ENCODE peak calls at places on chromosomes 4 and X, in seven cellular contexts. One of them, this sample, is unnamed.

GRCh38 chrX:105126201-105126600 is 94.3 kb downstream of the TEX13A start:
- DNase-seq in astrocyte of the spinal cord: no peak
- DNase-seq in HuH-7: no peak
- DNase-seq in stimulated activated CD4-positive, alpha-beta T cell treated with anti-CD3 and anti-CD28 coated beads, Interleukin-2, amount 100 ng/mL, for 24 hours: no peak
- DNase-seq in stimulated activated CD8-positive, alpha-beta memory T cell treated with anti-CD3 and anti-CD28 coated beads, Interleukin-7, amount 100 ng/mL, for 24 hours: no peak
- DNase-seq in AG08396: no peak
- DNase-seq in T-helper 2 cell: no peak
- DNase-seq in this sample: peak

GRCh38 chr4:187436251-187436650 is 559.3 kb upstream of the ZFP42 start:
- DNase-seq in AG08396: no peak
- DNase-seq in stimulated activated CD8-positive, alpha-beta memory T cell treated with anti-CD3 and anti-CD28 coated beads, Interleukin-7, amount 100 ng/mL, for 24 hours: no peak
- DNase-seq in T-helper 2 cell: no peak
- DNase-seq in HuH-7: no peak
- DNase-seq in stimulated activated CD4-positive, alpha-beta T cell treated with anti-CD3 and anti-CD28 coated beads, Interleukin-2, amount 100 ng/mL, for 24 hours: no peak
- DNase-seq in astrocyte of the spinal cord: no peak
- DNase-seq in this sample: no peak

GRCh38 chrX:116317409-116317808 is 119.0 kb upstream of the SLC6A14 start:
- DNase-seq in AG08396: no peak
- DNase-seq in T-helper 2 cell: no peak
- DNase-seq in stimulated activated CD4-positive, alpha-beta T cell treated with anti-CD3 and anti-CD28 coated beads, Interleukin-2, amount 100 ng/mL, for 24 hours: no peak
- DNase-seq in stimulated activated CD8-positive, alpha-beta memory T cell treated with anti-CD3 and anti-CD28 coated beads, Interleukin-7, amount 100 ng/mL, for 24 hours: no peak
- DNase-seq in astrocyte of the spinal cord: peak
- DNase-seq in HuH-7: no peak
- DNase-seq in this sample: peak

GRCh38 chrX:65874765-65875164 is 165.1 kb downstream of the VSIG4 start:
- DNase-seq in astrocyte of the spinal cord: no peak
- DNase-seq in stimulated activated CD4-positive, alpha-beta T cell treated with anti-CD3 and anti-CD28 coated beads, Interleukin-2, amount 100 ng/mL, for 24 hours: no peak
- DNase-seq in T-helper 2 cell: no peak
- DNase-seq in HuH-7: no peak
- DNase-seq in AG08396: no peak
- DNase-seq in stimulated activated CD8-positive, alpha-beta memory T cell treated with anti-CD3 and anti-CD28 coated beads, Interleukin-7, amount 100 ng/mL, for 24 hours: no peak
- DNase-seq in this sample: no peak

GRCh38 chrX:63186137-63186536 is 165.0 kb downstream of the SPIN4 start:
- DNase-seq in HuH-7: no peak
- DNase-seq in astrocyte of the spinal cord: no peak
- DNase-seq in T-helper 2 cell: no peak
- DNase-seq in AG08396: no peak
- DNase-seq in stimulated activated CD8-positive, alpha-beta memory T cell treated with anti-CD3 and anti-CD28 coated beads, Interleukin-7, amount 100 ng/mL, for 24 hours: no peak
- DNase-seq in stimulated activated CD4-positive, alpha-beta T cell treated with anti-CD3 and anti-CD28 coated beads, Interleukin-2, amount 100 ng/mL, for 24 hours: no peak
- DNase-seq in this sample: no peak

GRCh38 chr4:69096111-69096656 is at the start of gene UGT2B7:
- DNase-seq in HuH-7: no peak
- DNase-seq in AG08396: no peak
- DNase-seq in stimulated activated CD8-positive, alpha-beta memory T cell treated with anti-CD3 and anti-CD28 coated beads, Interleukin-7, amount 100 ng/mL, for 24 hours: no peak
- DNase-seq in astrocyte of the spinal cord: no peak
- DNase-seq in stimulated activated CD4-positive, alpha-beta T cell treated with anti-CD3 and anti-CD28 coated beads, Interleukin-2, amount 100 ng/mL, for 24 hours: no peak
- DNase-seq in T-helper 2 cell: no peak
- DNase-seq in this sample: no peak

GRCh38 chr4:66653937-66654336 is 891.4 kb downstream of the CENPC start:
- DNase-seq in stimulated activated CD4-positive, alpha-beta T cell treated with anti-CD3 and anti-CD28 coated beads, Interleukin-2, amount 100 ng/mL, for 24 hours: no peak
- DNase-seq in HuH-7: no peak
- DNase-seq in AG08396: no peak
- DNase-seq in T-helper 2 cell: no peak
- DNase-seq in stimulated activated CD8-positive, alpha-beta memory T cell treated with anti-CD3 and anti-CD28 coated beads, Interleukin-7, amount 100 ng/mL, for 24 hours: no peak
- DNase-seq in astrocyte of the spinal cord: no peak
- DNase-seq in this sample: no peak

GRCh38 chrX:116756960-116757359 is 294.2 kb upstream of the CT83 start:
- DNase-seq in T-helper 2 cell: no peak
- DNase-seq in stimulated activated CD8-positive, alpha-beta memory T cell treated with anti-CD3 and anti-CD28 coated beads, Interleukin-7, amount 100 ng/mL, for 24 hours: no peak
- DNase-seq in HuH-7: no peak
- DNase-seq in AG08396: no peak
- DNase-seq in stimulated activated CD4-positive, alpha-beta T cell treated with anti-CD3 and anti-CD28 coated beads, Interleukin-2, amount 100 ng/mL, for 24 hours: no peak
- DNase-seq in astrocyte of the spinal cord: no peak
- DNase-seq in this sample: no peak

GRCh38 chrX:148290041-148290440 is 210.4 kb upstream of the AFF2 start:
- DNase-seq in stimulated activated CD8-positive, alpha-beta memory T cell treated with anti-CD3 and anti-CD28 coated beads, Interleukin-7, amount 100 ng/mL, for 24 hours: no peak
- DNase-seq in HuH-7: no peak
- DNase-seq in AG08396: no peak
- DNase-seq in T-helper 2 cell: no peak
- DNase-seq in stimulated activated CD4-positive, alpha-beta T cell treated with anti-CD3 and anti-CD28 coated beads, Interleukin-2, amount 100 ng/mL, for 24 hours: no peak
- DNase-seq in astrocyte of the spinal cord: no peak
- DNase-seq in this sample: no peak

GRCh38 chrX:9560219-9560618 is 95.4 kb downstream of the TBL1X start:
- DNase-seq in AG08396: no peak
- DNase-seq in stimulated activated CD8-positive, alpha-beta memory T cell treated with anti-CD3 and anti-CD28 coated beads, Interleukin-7, amount 100 ng/mL, for 24 hours: no peak
- DNase-seq in astrocyte of the spinal cord: no peak
- DNase-seq in HuH-7: no peak
- DNase-seq in stimulated activated CD4-positive, alpha-beta T cell treated with anti-CD3 and anti-CD28 coated beads, Interleukin-2, amount 100 ng/mL, for 24 hours: no peak
- DNase-seq in T-helper 2 cell: no peak
- DNase-seq in this sample: no peak

GRCh38 chr4:10031663-10032590 is 10.6 kb upstream of the SLC2A9 start:
- DNase-seq in AG08396: no peak
- DNase-seq in stimulated activated CD8-positive, alpha-beta memory T cell treated with anti-CD3 and anti-CD28 coated beads, Interleukin-7, amount 100 ng/mL, for 24 hours: no peak
- DNase-seq in HuH-7: no peak
- DNase-seq in stimulated activated CD4-positive, alpha-beta T cell treated with anti-CD3 and anti-CD28 coated beads, Interleukin-2, amount 100 ng/mL, for 24 hours: no peak
- DNase-seq in T-helper 2 cell: no peak
- DNase-seq in astrocyte of the spinal cord: no peak
- DNase-seq in this sample: no peak

GRCh38 chr4:133621628-133622027 is 472.5 kb downstream of the PCDH10 start:
- DNase-seq in stimulated activated CD4-positive, alpha-beta T cell treated with anti-CD3 and anti-CD28 coated beads, Interleukin-2, amount 100 ng/mL, for 24 hours: no peak
- DNase-seq in astrocyte of the spinal cord: no peak
- DNase-seq in AG08396: no peak
- DNase-seq in stimulated activated CD8-positive, alpha-beta memory T cell treated with anti-CD3 and anti-CD28 coated beads, Interleukin-7, amount 100 ng/mL, for 24 hours: no peak
- DNase-seq in T-helper 2 cell: no peak
- DNase-seq in HuH-7: no peak
- DNase-seq in this sample: no peak

GRCh38 chr4:139266583-139267257 is 13.3 kb downstream of the MGARP start:
- DNase-seq in HuH-7: peak
- DNase-seq in T-helper 2 cell: peak
- DNase-seq in AG08396: peak
- DNase-seq in astrocyte of the spinal cord: peak
- DNase-seq in stimulated activated CD8-positive, alpha-beta memory T cell treated with anti-CD3 and anti-CD28 coated beads, Interleukin-7, amount 100 ng/mL, for 24 hours: peak
- DNase-seq in stimulated activated CD4-positive, alpha-beta T cell treated with anti-CD3 and anti-CD28 coated beads, Interleukin-2, amount 100 ng/mL, for 24 hours: peak
- DNase-seq in this sample: peak

GRCh38 chrX:85051627-85052026 is 48.0 kb downstream of the APOOL start:
- DNase-seq in astrocyte of the spinal cord: no peak
- DNase-seq in AG08396: no peak
- DNase-seq in stimulated activated CD8-positive, alpha-beta memory T cell treated with anti-CD3 and anti-CD28 coated beads, Interleukin-7, amount 100 ng/mL, for 24 hours: no peak
- DNase-seq in T-helper 2 cell: no peak
- DNase-seq in HuH-7: no peak
- DNase-seq in stimulated activated CD4-positive, alpha-beta T cell treated with anti-CD3 and anti-CD28 coated beads, Interleukin-2, amount 100 ng/mL, for 24 hours: no peak
- DNase-seq in this sample: no peak

GRCh38 chr4:108060164-108060563 is 70.5 kb downstream of the HADH start:
- DNase-seq in AG08396: peak
- DNase-seq in HuH-7: peak
- DNase-seq in stimulated activated CD4-positive, alpha-beta T cell treated with anti-CD3 and anti-CD28 coated beads, Interleukin-2, amount 100 ng/mL, for 24 hours: no peak
- DNase-seq in stimulated activated CD8-positive, alpha-beta memory T cell treated with anti-CD3 and anti-CD28 coated beads, Interleukin-7, amount 100 ng/mL, for 24 hours: no peak
- DNase-seq in astrocyte of the spinal cord: peak
- DNase-seq in T-helper 2 cell: no peak
- DNase-seq in this sample: peak

GRCh38 chr4:54784188-54784671 is 126.5 kb downstream of the KIT start:
- DNase-seq in stimulated activated CD8-positive, alpha-beta memory T cell treated with anti-CD3 and anti-CD28 coated beads, Interleukin-7, amount 100 ng/mL, for 24 hours: no peak
- DNase-seq in AG08396: peak
- DNase-seq in stimulated activated CD4-positive, alpha-beta T cell treated with anti-CD3 and anti-CD28 coated beads, Interleukin-2, amount 100 ng/mL, for 24 hours: no peak
- DNase-seq in astrocyte of the spinal cord: peak
- DNase-seq in HuH-7: no peak
- DNase-seq in T-helper 2 cell: no peak
- DNase-seq in this sample: peak

GRCh38 chrX:24023972-24024664 is 2.9 kb downstream of the KLHL15 start:
- DNase-seq in stimulated activated CD4-positive, alpha-beta T cell treated with anti-CD3 and anti-CD28 coated beads, Interleukin-2, amount 100 ng/mL, for 24 hours: no peak
- DNase-seq in AG08396: no peak
- DNase-seq in HuH-7: no peak
- DNase-seq in stimulated activated CD8-positive, alpha-beta memory T cell treated with anti-CD3 and anti-CD28 coated beads, Interleukin-7, amount 100 ng/mL, for 24 hours: no peak
- DNase-seq in astrocyte of the spinal cord: peak
- DNase-seq in T-helper 2 cell: no peak
- DNase-seq in this sample: peak

GRCh38 chr4:110533940-110534339 is 58.0 kb downstream of the ENPEP start:
- DNase-seq in stimulated activated CD8-positive, alpha-beta memory T cell treated with anti-CD3 and anti-CD28 coated beads, Interleukin-7, amount 100 ng/mL, for 24 hours: no peak
- DNase-seq in HuH-7: peak
- DNase-seq in stimulated activated CD4-positive, alpha-beta T cell treated with anti-CD3 and anti-CD28 coated beads, Interleukin-2, amount 100 ng/mL, for 24 hours: no peak
- DNase-seq in T-helper 2 cell: no peak
- DNase-seq in astrocyte of the spinal cord: peak
- DNase-seq in AG08396: peak
- DNase-seq in this sample: peak

GRCh38 chr4:127055349-127055748 is 577.4 kb upstream of the INTU start:
- DNase-seq in HuH-7: no peak
- DNase-seq in astrocyte of the spinal cord: peak
- DNase-seq in AG08396: peak
- DNase-seq in stimulated activated CD4-positive, alpha-beta T cell treated with anti-CD3 and anti-CD28 coated beads, Interleukin-2, amount 100 ng/mL, for 24 hours: no peak
- DNase-seq in T-helper 2 cell: no peak
- DNase-seq in stimulated activated CD8-positive, alpha-beta memory T cell treated with anti-CD3 and anti-CD28 coated beads, Interleukin-7, amount 100 ng/mL, for 24 hours: no peak
- DNase-seq in this sample: no peak

GRCh38 chrX:45172890-45173289 is 27.8 kb downstream of the DIPK2B start:
- DNase-seq in stimulated activated CD4-positive, alpha-beta T cell treated with anti-CD3 and anti-CD28 coated beads, Interleukin-2, amount 100 ng/mL, for 24 hours: no peak
- DNase-seq in stimulated activated CD8-positive, alpha-beta memory T cell treated with anti-CD3 and anti-CD28 coated beads, Interleukin-7, amount 100 ng/mL, for 24 hours: no peak
- DNase-seq in T-helper 2 cell: no peak
- DNase-seq in AG08396: no peak
- DNase-seq in astrocyte of the spinal cord: peak
- DNase-seq in HuH-7: peak
- DNase-seq in this sample: peak

GRCh38 chr4:118676128-118676527 is 9.1 kb upstream of the METTL14 start:
- DNase-seq in T-helper 2 cell: no peak
- DNase-seq in stimulated activated CD8-positive, alpha-beta memory T cell treated with anti-CD3 and anti-CD28 coated beads, Interleukin-7, amount 100 ng/mL, for 24 hours: no peak
- DNase-seq in astrocyte of the spinal cord: no peak
- DNase-seq in HuH-7: no peak
- DNase-seq in stimulated activated CD4-positive, alpha-beta T cell treated with anti-CD3 and anti-CD28 coated beads, Interleukin-2, amount 100 ng/mL, for 24 hours: no peak
- DNase-seq in AG08396: no peak
- DNase-seq in this sample: no peak

GRCh38 chrX:27548624-27549023 is 41.5 kb upstream of the DCAF8L2 start:
- DNase-seq in AG08396: no peak
- DNase-seq in stimulated activated CD4-positive, alpha-beta T cell treated with anti-CD3 and anti-CD28 coated beads, Interleukin-2, amount 100 ng/mL, for 24 hours: no peak
- DNase-seq in HuH-7: peak
- DNase-seq in T-helper 2 cell: no peak
- DNase-seq in astrocyte of the spinal cord: no peak
- DNase-seq in stimulated activated CD8-positive, alpha-beta memory T cell treated with anti-CD3 and anti-CD28 coated beads, Interleukin-7, amount 100 ng/mL, for 24 hours: no peak
- DNase-seq in this sample: no peak

GRCh38 chrX:17706676-17707075 is 30.6 kb upstream of the SCML1 start:
- DNase-seq in stimulated activated CD8-positive, alpha-beta memory T cell treated with anti-CD3 and anti-CD28 coated beads, Interleukin-7, amount 100 ng/mL, for 24 hours: no peak
- DNase-seq in astrocyte of the spinal cord: peak
- DNase-seq in T-helper 2 cell: no peak
- DNase-seq in AG08396: peak
- DNase-seq in HuH-7: peak
- DNase-seq in stimulated activated CD4-positive, alpha-beta T cell treated with anti-CD3 and anti-CD28 coated beads, Interleukin-2, amount 100 ng/mL, for 24 hours: no peak
- DNase-seq in this sample: peak

GRCh38 chr4:48337726-48338125 is 3.6 kb upstream of the SLAIN2 start:
- DNase-seq in stimulated activated CD8-positive, alpha-beta memory T cell treated with anti-CD3 and anti-CD28 coated beads, Interleukin-7, amount 100 ng/mL, for 24 hours: no peak
- DNase-seq in T-helper 2 cell: no peak
- DNase-seq in astrocyte of the spinal cord: no peak
- DNase-seq in AG08396: no peak
- DNase-seq in stimulated activated CD4-positive, alpha-beta T cell treated with anti-CD3 and anti-CD28 coated beads, Interleukin-2, amount 100 ng/mL, for 24 hours: no peak
- DNase-seq in HuH-7: no peak
- DNase-seq in this sample: no peak

GRCh38 chrX:10156199-10157031 is at the start of gene CLCN4:
- DNase-seq in AG08396: peak
- DNase-seq in stimulated activated CD8-positive, alpha-beta memory T cell treated with anti-CD3 and anti-CD28 coated beads, Interleukin-7, amount 100 ng/mL, for 24 hours: no peak
- DNase-seq in stimulated activated CD4-positive, alpha-beta T cell treated with anti-CD3 and anti-CD28 coated beads, Interleukin-2, amount 100 ng/mL, for 24 hours: no peak
- DNase-seq in T-helper 2 cell: no peak
- DNase-seq in HuH-7: peak
- DNase-seq in astrocyte of the spinal cord: no peak
- DNase-seq in this sample: peak

GRCh38 chr4:173991321-173991720 is 292.1 kb downstream of the FBXO8 start:
- DNase-seq in astrocyte of the spinal cord: no peak
- DNase-seq in stimulated activated CD8-positive, alpha-beta memory T cell treated with anti-CD3 and anti-CD28 coated beads, Interleukin-7, amount 100 ng/mL, for 24 hours: no peak
- DNase-seq in T-helper 2 cell: no peak
- DNase-seq in stimulated activated CD4-positive, alpha-beta T cell treated with anti-CD3 and anti-CD28 coated beads, Interleukin-2, amount 100 ng/mL, for 24 hours: no peak
- DNase-seq in HuH-7: no peak
- DNase-seq in AG08396: no peak
- DNase-seq in this sample: peak

GRCh38 chrX:9071031-9071650 is 37.2 kb upstream of the FAM9B start:
- DNase-seq in stimulated activated CD4-positive, alpha-beta T cell treated with anti-CD3 and anti-CD28 coated beads, Interleukin-2, amount 100 ng/mL, for 24 hours: no peak
- DNase-seq in HuH-7: no peak
- DNase-seq in astrocyte of the spinal cord: peak
- DNase-seq in T-helper 2 cell: no peak
- DNase-seq in stimulated activated CD8-positive, alpha-beta memory T cell treated with anti-CD3 and anti-CD28 coated beads, Interleukin-7, amount 100 ng/mL, for 24 hours: no peak
- DNase-seq in AG08396: no peak
- DNase-seq in this sample: peak

GRCh38 chr4:3423952-3424351 is 17.8 kb upstream of the HGFAC start:
- DNase-seq in T-helper 2 cell: no peak
- DNase-seq in AG08396: no peak
- DNase-seq in HuH-7: no peak
- DNase-seq in stimulated activated CD4-positive, alpha-beta T cell treated with anti-CD3 and anti-CD28 coated beads, Interleukin-2, amount 100 ng/mL, for 24 hours: no peak
- DNase-seq in stimulated activated CD8-positive, alpha-beta memory T cell treated with anti-CD3 and anti-CD28 coated beads, Interleukin-7, amount 100 ng/mL, for 24 hours: no peak
- DNase-seq in astrocyte of the spinal cord: no peak
- DNase-seq in this sample: no peak

GRCh38 chr4:116702949-116703348 is 382.4 kb downstream of the TRAM1L1 start:
- DNase-seq in astrocyte of the spinal cord: no peak
- DNase-seq in HuH-7: peak
- DNase-seq in T-helper 2 cell: no peak
- DNase-seq in stimulated activated CD8-positive, alpha-beta memory T cell treated with anti-CD3 and anti-CD28 coated beads, Interleukin-7, amount 100 ng/mL, for 24 hours: no peak
- DNase-seq in stimulated activated CD4-positive, alpha-beta T cell treated with anti-CD3 and anti-CD28 coated beads, Interleukin-2, amount 100 ng/mL, for 24 hours: no peak
- DNase-seq in AG08396: no peak
- DNase-seq in this sample: peak

GRCh38 chrX:104392350-104392749 is 137.6 kb upstream of the ESX1 start:
- DNase-seq in stimulated activated CD8-positive, alpha-beta memory T cell treated with anti-CD3 and anti-CD28 coated beads, Interleukin-7, amount 100 ng/mL, for 24 hours: no peak
- DNase-seq in stimulated activated CD4-positive, alpha-beta T cell treated with anti-CD3 and anti-CD28 coated beads, Interleukin-2, amount 100 ng/mL, for 24 hours: no peak
- DNase-seq in T-helper 2 cell: no peak
- DNase-seq in astrocyte of the spinal cord: no peak
- DNase-seq in AG08396: no peak
- DNase-seq in HuH-7: no peak
- DNase-seq in this sample: no peak

GRCh38 chr4:105978684-105979296 is 83.5 kb downstream of the NPNT start:
- DNase-seq in AG08396: no peak
- DNase-seq in stimulated activated CD8-positive, alpha-beta memory T cell treated with anti-CD3 and anti-CD28 coated beads, Interleukin-7, amount 100 ng/mL, for 24 hours: no peak
- DNase-seq in astrocyte of the spinal cord: peak
- DNase-seq in T-helper 2 cell: no peak
- DNase-seq in HuH-7: no peak
- DNase-seq in stimulated activated CD4-positive, alpha-beta T cell treated with anti-CD3 and anti-CD28 coated beads, Interleukin-2, amount 100 ng/mL, for 24 hours: no peak
- DNase-seq in this sample: peak

GRCh38 chrX:103276581-103277002 is at the start of gene TCEAL5:
- DNase-seq in AG08396: no peak
- DNase-seq in stimulated activated CD8-positive, alpha-beta memory T cell treated with anti-CD3 and anti-CD28 coated beads, Interleukin-7, amount 100 ng/mL, for 24 hours: no peak
- DNase-seq in HuH-7: no peak
- DNase-seq in stimulated activated CD4-positive, alpha-beta T cell treated with anti-CD3 and anti-CD28 coated beads, Interleukin-2, amount 100 ng/mL, for 24 hours: no peak
- DNase-seq in T-helper 2 cell: no peak
- DNase-seq in astrocyte of the spinal cord: no peak
- DNase-seq in this sample: no peak

GRCh38 chr4:627347-627746 is 2.0 kb downstream of the PDE6B start:
- DNase-seq in astrocyte of the spinal cord: no peak
- DNase-seq in AG08396: no peak
- DNase-seq in HuH-7: no peak
- DNase-seq in stimulated activated CD8-positive, alpha-beta memory T cell treated with anti-CD3 and anti-CD28 coated beads, Interleukin-7, amount 100 ng/mL, for 24 hours: no peak
- DNase-seq in stimulated activated CD4-positive, alpha-beta T cell treated with anti-CD3 and anti-CD28 coated beads, Interleukin-2, amount 100 ng/mL, for 24 hours: no peak
- DNase-seq in T-helper 2 cell: no peak
- DNase-seq in this sample: no peak

GRCh38 chr4:141058739-141059507 is 74.3 kb downstream of the RNF150 start:
- DNase-seq in astrocyte of the spinal cord: peak
- DNase-seq in AG08396: peak
- DNase-seq in HuH-7: no peak
- DNase-seq in stimulated activated CD8-positive, alpha-beta memory T cell treated with anti-CD3 and anti-CD28 coated beads, Interleukin-7, amount 100 ng/mL, for 24 hours: no peak
- DNase-seq in stimulated activated CD4-positive, alpha-beta T cell treated with anti-CD3 and anti-CD28 coated beads, Interleukin-2, amount 100 ng/mL, for 24 hours: no peak
- DNase-seq in T-helper 2 cell: no peak
- DNase-seq in this sample: peak

GRCh38 chr4:3025881-3026280 is 48.5 kb downstream of the HTT-AS start:
- DNase-seq in stimulated activated CD8-positive, alpha-beta memory T cell treated with anti-CD3 and anti-CD28 coated beads, Interleukin-7, amount 100 ng/mL, for 24 hours: no peak
- DNase-seq in AG08396: no peak
- DNase-seq in T-helper 2 cell: no peak
- DNase-seq in astrocyte of the spinal cord: no peak
- DNase-seq in HuH-7: no peak
- DNase-seq in stimulated activated CD4-positive, alpha-beta T cell treated with anti-CD3 and anti-CD28 coated beads, Interleukin-2, amount 100 ng/mL, for 24 hours: no peak
- DNase-seq in this sample: no peak

GRCh38 chr4:73822389-73822788 is 14.1 kb upstream of the CXCL6 start:
- DNase-seq in astrocyte of the spinal cord: peak
- DNase-seq in HuH-7: no peak
- DNase-seq in stimulated activated CD4-positive, alpha-beta T cell treated with anti-CD3 and anti-CD28 coated beads, Interleukin-2, amount 100 ng/mL, for 24 hours: no peak
- DNase-seq in AG08396: no peak
- DNase-seq in T-helper 2 cell: no peak
- DNase-seq in stimulated activated CD8-positive, alpha-beta memory T cell treated with anti-CD3 and anti-CD28 coated beads, Interleukin-7, amount 100 ng/mL, for 24 hours: no peak
- DNase-seq in this sample: no peak

GRCh38 chr4:82780398-82781231 is 18.0 kb downstream of the SCD5 start:
- DNase-seq in astrocyte of the spinal cord: peak
- DNase-seq in AG08396: no peak
- DNase-seq in T-helper 2 cell: no peak
- DNase-seq in stimulated activated CD4-positive, alpha-beta T cell treated with anti-CD3 and anti-CD28 coated beads, Interleukin-2, amount 100 ng/mL, for 24 hours: no peak
- DNase-seq in HuH-7: peak
- DNase-seq in stimulated activated CD8-positive, alpha-beta memory T cell treated with anti-CD3 and anti-CD28 coated beads, Interleukin-7, amount 100 ng/mL, for 24 hours: no peak
- DNase-seq in this sample: peak

GRCh38 chr4:99403380-99404194 is 31.6 kb downstream of the ADH7 start:
- DNase-seq in HuH-7: no peak
- DNase-seq in stimulated activated CD8-positive, alpha-beta memory T cell treated with anti-CD3 and anti-CD28 coated beads, Interleukin-7, amount 100 ng/mL, for 24 hours: no peak
- DNase-seq in stimulated activated CD4-positive, alpha-beta T cell treated with anti-CD3 and anti-CD28 coated beads, Interleukin-2, amount 100 ng/mL, for 24 hours: no peak
- DNase-seq in astrocyte of the spinal cord: peak
- DNase-seq in AG08396: no peak
- DNase-seq in T-helper 2 cell: no peak
- DNase-seq in this sample: no peak

This sample was measured in mesenchymal stem cell.